ENCODE peak calls at places on chromosome 1, in five cellular contexts. M is mesenchymal stem cell, T is neuronal stem cell, B is H1, A is IMR-90. O is an unnamed sample.

GRCh38 chr1:224769987-224770693 is 154.0 kb downstream of the CNIH3 start:
- DNase-seq in M (peak; percentile 80), T (no peak), B (no peak), A (peak; percentile 74), O (no peak)

GRCh38 chr1:98340511-98340910 is 321.0 kb upstream of the SNX7 start:
- DNase-seq in M (no peak), T (no peak), B (no peak), A (peak; percentile 80), O (no peak)

GRCh38 chr1:39901486-39902120 is at the start of gene MYCL:
- DNase-seq in M (peak; percentile 58), T (peak; percentile 83), B (peak; percentile 94), A (peak; percentile 60), O (peak; percentile 97)

GRCh38 chr1:187630653-187631380 is 802.1 kb downstream of the PLA2G4A start:
- DNase-seq in M (no peak), T (no peak), B (no peak), A (no peak), O (peak; percentile 65)

GRCh38 chr1:16043521-16043920 is at the start of gene CLCNKB:
- DNase-seq in M (no peak), T (no peak), B (no peak), A (no peak), O (no peak)

GRCh38 chr1:4424254-4424653 is 230.2 kb upstream of the AJAP1 start:
- DNase-seq in M (no peak), T (no peak), B (no peak), A (no peak), O (no peak)

GRCh38 chr1:59699227-59699847 is 115.4 kb upstream of the HOOK1 start:
- DNase-seq in M (peak; percentile 61), T (no peak), B (no peak), A (peak; percentile 57), O (no peak)

GRCh38 chr1:207049974-207050391 is 1.0 kb downstream of the YOD1 start:
- DNase-seq in M (peak; percentile 78), T (peak; percentile 24), B (no peak), A (peak; percentile 53), O (no peak)

GRCh38 chr1:246567258-246568235 is 1.3 kb downstream of the CNST start:
- DNase-seq in M (peak; percentile 89), T (no peak), B (no peak), A (peak; percentile 87), O (no peak)

GRCh38 chr1:30856260-30856790 is 52.2 kb downstream of the SDC3 start:
- DNase-seq in M (peak; percentile 34), T (no peak), B (no peak), A (no peak), O (no peak)

GRCh38 chr1:189500777-189501176 is 976.9 kb downstream of the BRINP3 start:
- DNase-seq in M (no peak), T (no peak), B (no peak), A (peak; percentile 55), O (no peak)

GRCh38 chr1:8396912-8397406 is 79.0 kb downstream of the SLC45A1 start:
- DNase-seq in M (peak; percentile 99), T (no peak), B (no peak), A (peak; percentile 99), O (no peak)

GRCh38 chr1:114458208-114458777 is 52.7 kb downstream of the TRIM33 start:
- DNase-seq in M (peak; percentile 61), T (no peak), B (no peak), A (peak; percentile 80), O (no peak)

GRCh38 chr1:156813750-156814570 is 2.7 kb downstream of the SH2D2A start:
- DNase-seq in M (peak; percentile 43), T (peak; percentile 27), B (peak; percentile 91), A (peak; percentile 33), O (peak; percentile 87)

GRCh38 chr1:221766210-221766609 is 24.3 kb upstream of the DUSP10 start:
- DNase-seq in M (peak; percentile 17), T (no peak), B (no peak), A (peak; percentile 83), O (no peak)

GRCh38 chr1:36359911-36360310 is 25.8 kb downstream of the STK40 start:
- DNase-seq in M (peak; percentile 38), T (no peak), B (no peak), A (peak; percentile 37), O (no peak)

GRCh38 chr1:156500578-156500846 is at the start of gene MEF2D:
- DNase-seq in M (no peak), T (no peak), B (no peak), A (no peak), O (no peak)

GRCh38 chr1:16367968-16368910 is 1.2 kb downstream of the SZRD1 start:
- DNase-seq in M (peak; percentile 58), T (no peak), B (no peak), A (peak; percentile 60), O (no peak)

GRCh38 chr1:229253170-229253974 is 17.5 kb upstream of the RAB4A start:
- DNase-seq in M (peak; percentile 44), T (no peak), B (no peak), A (peak; percentile 32), O (peak; percentile 53)

GRCh38 chr1:172382949-172383348 is 37.5 kb upstream of the C1orf105 start:
- DNase-seq in M (peak; percentile 18), T (no peak), B (no peak), A (no peak), O (no peak)

GRCh38 chr1:169933999-169934725 is 40.5 kb upstream of the SCYL3 start:
- DNase-seq in M (no peak), T (no peak), B (no peak), A (no peak), O (no peak)

GRCh38 chr1:8017495-8018310 is 8.4 kb downstream of the ERRFI1 start:
- DNase-seq in M (peak; percentile 65), T (no peak), B (no peak), A (no peak), O (no peak)

GRCh38 chr1:198967566-198967965 is 328.7 kb downstream of the PTPRC start:
- DNase-seq in M (no peak), T (no peak), B (no peak), A (no peak), O (no peak)

GRCh38 chr1:246165826-246166709 is 341.0 kb downstream of the SMYD3 start:
- DNase-seq in M (no peak), T (no peak), B (no peak), A (no peak), O (no peak)

GRCh38 chr1:181101581-181102226 is 13.2 kb downstream of the IER5 start:
- DNase-seq in M (peak; percentile 64), T (no peak), B (no peak), A (peak; percentile 74), O (peak; percentile 80)

GRCh38 chr1:181100015-181100905 is 11.8 kb downstream of the IER5 start:
- DNase-seq in M (peak; percentile 54), T (no peak), B (no peak), A (no peak), O (no peak)

GRCh38 chr1:181102841-181103240 is 14.3 kb downstream of the IER5 start:
- DNase-seq in M (peak; percentile 60), T (no peak), B (no peak), A (no peak), O (no peak)

GRCh38 chr1:181099152-181100014 is 10.9 kb downstream of the IER5 start:
- DNase-seq in M (peak; percentile 55), T (no peak), B (no peak), A (peak; percentile 47), O (no peak)

DNA sequence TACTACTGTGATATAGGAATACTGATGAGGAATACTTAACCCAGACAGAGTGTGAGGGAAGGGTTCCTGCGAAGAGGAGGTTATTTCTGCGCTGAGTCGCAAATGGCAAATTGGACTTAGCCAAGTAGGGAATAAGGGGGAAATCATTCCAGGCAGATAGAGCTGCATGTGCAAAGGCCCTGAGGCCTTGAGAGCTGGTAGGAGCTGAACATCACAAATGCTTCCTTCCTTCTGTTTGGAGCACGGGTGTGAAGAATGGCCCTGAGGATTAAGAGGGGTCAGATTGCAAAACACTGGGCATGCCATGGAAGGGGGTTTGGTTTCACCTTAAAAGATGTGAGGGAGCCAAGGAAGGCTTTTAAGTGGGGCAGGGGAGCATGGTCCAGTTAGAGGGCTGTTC is 12.4 kb downstream of the IER5 start:
- DNase-seq in M (no peak), T (no peak), B (no peak), A (no peak), O (no peak)
- H4K91ac ChIP-seq in M (peak overlapping the region; percentile 76), T (no peak overlapping the region), B (no peak overlapping the region), A (peak overlapping the region; percentile 43), O (no peak overlapping the region)

GRCh38 chr1:32650157-32650751 is at the start of gene ZBTB8OS:
- DNase-seq in M (peak; percentile 96), T (peak; percentile 77), B (peak; percentile 81), A (peak; percentile 92), O (peak; percentile 89)
- H3K18ac ChIP-seq in M (peak within 1 kb of the TSS; percentile 99), T (peak within 1 kb of the TSS; percentile 100), B (peak within 1 kb of the TSS; percentile 98), A (peak within 1 kb of the TSS; percentile 93), O (peak within 1 kb of the TSS; percentile 99)

DNA sequence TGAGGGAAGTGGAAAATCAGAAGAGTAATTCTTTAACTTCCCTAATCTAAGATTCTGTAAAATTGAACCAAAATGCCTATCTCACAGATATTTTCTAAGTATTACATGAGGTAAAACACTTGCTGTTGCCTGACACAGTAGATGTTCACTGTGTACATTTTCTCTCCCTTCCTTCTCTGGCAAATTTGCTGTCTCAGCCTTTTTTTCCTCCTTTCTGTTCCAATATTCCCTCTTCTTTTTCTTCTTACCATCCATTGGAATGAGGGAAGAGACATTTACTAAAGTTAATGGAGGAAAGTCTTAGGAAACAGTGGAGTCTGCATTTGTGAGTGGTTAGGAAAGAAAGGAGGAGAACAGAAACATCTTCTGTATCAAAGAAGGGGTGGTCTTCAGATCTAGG is 239.9 kb downstream of the ZP4 start:
- DNase-seq in M (no peak), T (no peak), B (no peak), A (no peak), O (no peak)
- H2BK15ac ChIP-seq in M (no peak overlapping the region), T (no peak overlapping the region), B (no peak overlapping the region), A (no peak overlapping the region), O (no peak overlapping the region)

GRCh38 chr1:89841507-89841906 is 20.7 kb downstream of the LRRC8D start:
- DNase-seq in M (no peak), T (no peak), B (no peak), A (no peak), O (no peak)

GRCh38 chr1:89842547-89843278 is 21.9 kb downstream of the LRRC8D start:
- DNase-seq in M (peak; percentile 79), T (no peak), B (no peak), A (peak; percentile 57), O (no peak)

GRCh38 chr1:89844860-89845259 is 24.0 kb downstream of the LRRC8D start:
- DNase-seq in M (no peak), T (no peak), B (no peak), A (no peak), O (no peak)

GRCh38 chr1:89843279-89844121 is 22.7 kb downstream of the LRRC8D start:
- DNase-seq in M (peak; percentile 78), T (peak; percentile 48), B (peak; percentile 79), A (peak; percentile 66), O (peak; percentile 79)

GRCh38 chr1:89844236-89844807 is 23.5 kb downstream of the LRRC8D start:
- DNase-seq in M (peak; percentile 60), T (no peak), B (no peak), A (peak; percentile 55), O (no peak)
- H4K91ac ChIP-seq in M (no peak overlapping the region), T (no peak overlapping the region), B (no peak overlapping the region), A (peak overlapping the region; percentile 90), O (no peak overlapping the region)

O was measured in H9.